ENCODE peak calls at places on chromosomes 13 and 19, in ten cellular contexts. E is HCT116; G is CD8-positive, alpha-beta memory T cell; O is A549; W is IMR-90; B is ovary; X is HepG2; H is heart right ventricle; N is Peyer's patch; P is effector memory CD4-positive, alpha-beta T cell. T is an unnamed sample. For H3K9me3, the result is how much of the 10 kb centered on the place peaks cover.

GRCh38 chr19:28377077-28377476 is 835.9 kb downstream of the UQCRFS1 start:
- DNase-seq in H (no peak), O (no peak), N (no peak), W (no peak), G (no peak), B (no peak), X (no peak), P (no peak), E (no peak), T (no peak)

GRCh38 chr19:50510700-50511068 is 307 bp downstream of the JOSD2 start:
- DNase-seq in B (no peak), N (no peak), E (no peak), H (no peak), G (no peak), W (no peak), X (no peak), P (no peak), O (no peak), T (no peak)

GRCh38 chr13:20713751-20714150 is 10.3 kb downstream of the IL17D start:
- DNase-seq in P (no peak), G (no peak), O (no peak), X (no peak), H (no peak), N (no peak), E (no peak), B (no peak), W (peak), T (no peak)

GRCh38 chr19:46134527-46134926 is 10.0 kb upstream of the IGFL3 start:
- DNase-seq in G (no peak), E (no peak), O (no peak), B (no peak), W (peak), X (no peak), P (no peak), N (no peak), H (no peak), T (no peak)

GRCh38 chr13:48600374-48601364 is 53.1 kb upstream of the CYSLTR2 start:
- DNase-seq in B (no peak), X (peak), E (no peak), H (no peak), W (peak), P (no peak), N (no peak), O (no peak), G (no peak), T (no peak)

GRCh38 chr13:113157206-113157928 is 1.1 kb upstream of the PROZ start:
- DNase-seq in P (no peak), E (no peak), B (no peak), X (no peak), N (no peak), W (no peak), H (no peak), G (no peak), O (no peak), T (no peak)

GRCh38 chr19:41718761-41719160 is 10.3 kb downstream of the CEACAM5 start:
- DNase-seq in B (no peak), G (no peak), X (no peak), H (no peak), O (no peak), P (no peak), N (no peak), W (no peak), E (no peak), T (no peak)

GRCh38 chr13:111114362-111115050 is 604 bp upstream of the ARHGEF7 start:
- DNase-seq in E (no peak), H (peak), G (no peak), X (no peak), W (peak), P (no peak), N (no peak), B (peak), O (no peak), T (peak)

GRCh38 chr19:14272623-14273022 is 66.7 kb upstream of the ADGRL1 start:
- DNase-seq in H (no peak), O (no peak), P (no peak), E (no peak), B (no peak), G (no peak), N (no peak), W (no peak), X (no peak), T (no peak)

GRCh38 chr13:27425918-27426630 is 1.7 kb downstream of the GTF3A start:
- DNase-seq in N (peak), P (peak), E (peak), G (peak), W (peak), O (peak), H (peak), B (peak), X (peak), T (peak)

DNA sequence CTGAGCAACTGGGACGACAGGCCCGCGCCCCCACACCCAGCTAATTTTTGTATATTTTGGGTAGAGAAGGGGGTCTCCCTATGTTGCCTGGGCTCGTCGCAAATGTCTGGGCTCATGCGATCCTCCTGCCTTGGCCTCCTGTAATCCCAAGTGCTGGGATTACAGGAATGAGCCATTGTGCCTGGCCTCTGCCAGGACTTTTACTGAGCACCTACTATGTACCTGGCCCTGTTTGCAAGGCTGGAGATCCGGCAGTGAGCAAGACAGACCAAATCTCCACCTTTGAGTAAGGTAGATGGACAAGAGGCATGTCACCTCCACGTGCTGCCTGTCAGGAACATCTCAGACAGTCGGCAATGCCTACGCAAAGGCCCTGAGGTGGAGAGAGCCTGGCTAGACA is 6.9 kb downstream of the FKBP8 start:
- DNase-seq in X (no peak), H (no peak), P (no peak), E (no peak), B (no peak), N (no peak), O (no peak), G (no peak), W (no peak), T (no peak)
- H3K27ac ChIP-seq in X (no peak), H (no peak), P (no peak), E (no peak), B (no peak), N (no peak), O (no peak), G (no peak), W (no peak), T (no peak)

DNA sequence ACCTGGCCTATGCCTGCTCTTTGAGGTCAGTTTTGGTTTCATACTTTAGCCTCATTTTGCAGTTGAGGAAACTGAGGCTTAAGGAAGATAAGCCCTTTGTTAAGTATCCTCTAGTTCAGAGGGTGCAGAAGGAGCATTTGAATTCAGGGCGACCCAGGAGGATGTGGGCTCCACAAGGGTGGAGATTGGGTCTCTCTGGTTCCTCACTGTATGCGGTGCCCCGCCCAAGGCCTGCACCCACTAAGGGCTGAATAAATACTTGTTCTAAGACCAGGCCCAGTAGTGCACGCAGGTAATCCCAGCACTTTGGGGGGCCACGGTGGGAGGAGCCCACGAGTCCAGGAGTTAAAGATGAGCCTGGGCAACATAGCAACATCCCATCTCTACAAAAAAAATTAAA is 768 bp upstream of the SLC44A2 start:
- DNase-seq in E (no peak), P (no peak), H (no peak), X (no peak), N (no peak), G (no peak), W (no peak), O (no peak), B (no peak), T (no peak)
- H3K9me3 ChIP-seq in E (under half), P (under half), H (under half), X (under half), N (under half), G (under half), W (under half), O (under half), B (under half), T (under half)

GRCh38 chr19:51549533-51550324 is 18.3 kb upstream of the SIGLEC6 start:
- DNase-seq in B (no peak), W (no peak), N (peak), P (no peak), E (no peak), O (no peak), G (no peak), X (no peak), H (no peak), T (no peak)
- H3K4me3 ChIP-seq in B (no peak), W (no peak), N (no peak), P (no peak), E (no peak), O (no peak), G (no peak), X (no peak), H (no peak), T (no peak)

GRCh38 chr19:47619763-47620162 is 10.8 kb downstream of the BICRA start:
- DNase-seq in W (peak), E (no peak), P (no peak), N (no peak), B (no peak), G (no peak), X (peak), O (no peak), H (no peak), T (no peak)

GRCh38 chr19:47615230-47615629 is 6.3 kb downstream of the BICRA start:
- DNase-seq in B (no peak), P (no peak), X (no peak), H (no peak), O (no peak), N (no peak), E (no peak), W (no peak), G (no peak), T (no peak)

GRCh38 chr19:47615714-47616113 is 6.8 kb downstream of the BICRA start:
- DNase-seq in H (no peak), X (no peak), B (no peak), O (no peak), G (no peak), E (no peak), N (no peak), P (no peak), W (no peak), T (no peak)

GRCh38 chr19:47614559-47614958 is 5.6 kb downstream of the BICRA start:
- DNase-seq in G (no peak), N (no peak), O (no peak), P (no peak), B (no peak), X (no peak), E (no peak), H (no peak), W (no peak), T (no peak)

DNA sequence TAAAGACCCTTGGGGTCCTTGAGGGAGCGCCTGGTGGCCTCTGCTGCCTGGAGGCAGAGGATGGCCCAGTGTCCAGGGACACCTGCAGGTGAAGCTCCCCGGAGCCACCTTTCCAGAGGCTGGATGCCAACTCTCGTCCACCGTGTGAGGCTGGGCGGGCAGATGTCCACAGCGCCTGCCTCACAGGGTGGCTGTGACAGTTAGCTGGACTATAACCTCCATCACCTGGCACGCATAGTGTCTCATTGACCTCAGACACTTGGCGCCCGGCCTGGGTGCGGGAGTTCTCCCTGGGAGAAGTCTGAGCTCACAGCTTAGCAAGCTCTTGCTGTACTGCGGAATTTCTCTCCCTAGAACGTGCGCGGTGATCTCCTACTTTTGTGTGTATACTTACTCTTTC is 9.8 kb downstream of the BICRA start:
- DNase-seq in B (peak), E (no peak), O (no peak), P (no peak), W (peak), G (no peak), H (peak), N (peak), X (no peak), T (no peak)
- H3K27ac ChIP-seq in B (no peak), E (no peak), O (no peak), P (no peak), W (no peak), G (no peak), H (peak), N (no peak), X (peak), T (no peak)